ENCODE peak calls at places on chromosomes 11 and 22, in seven cellular contexts. U, N, Y, X, R, O and C are unnamed samples.
A peak's percentile ranks its signal among the peaks of the same experiment; 100 is the strongest.

GRCh38 chr11:128453444-128454336 is 133.7 kb downstream of the ETS1 start:
- DNase-seq in N (no peak), X (peak; percentile 90), Y (peak; percentile 79), O (peak; percentile 61), U (no peak), R (peak; percentile 98), C (peak; percentile 96)

GRCh38 chr22:36644333-36644757 is 59.2 kb downstream of the CACNG2 start:
- DNase-seq in R (peak; percentile 97), X (no peak), O (peak; percentile 26), N (peak; percentile 90), U (no peak), Y (peak; percentile 71), C (peak; percentile 96)

GRCh38 chr22:30038219-30038618 is 42.0 kb upstream of the HORMAD2 start:
- DNase-seq in N (no peak), O (no peak), X (no peak), U (no peak), R (peak; percentile 82), Y (peak; percentile 41), C (peak; percentile 85)

GRCh38 chr11:80943226-80943625 is 1502.4 kb upstream of the TENM4 start:
- DNase-seq in U (no peak), X (no peak), Y (no peak), O (no peak), N (no peak), R (no peak), C (no peak)

GRCh38 chr11:78171951-78172350 is 16.5 kb downstream of the KCTD21 start:
- DNase-seq in X (no peak), R (no peak), N (no peak), O (no peak), Y (no peak), U (no peak), C (no peak)

GRCh38 chr11:100777736-100778135 is 90.6 kb downstream of the ARHGAP42 start:
- DNase-seq in N (no peak), R (no peak), O (peak; percentile 67), Y (no peak), U (no peak), X (no peak), C (no peak)

GRCh38 chr11:45473491-45473890 is 187.3 kb upstream of the SYT13 start:
- DNase-seq in Y (no peak), U (no peak), O (no peak), X (no peak), R (no peak), N (peak; percentile 54), C (no peak)

GRCh38 chr11:113549611-113550061 is 74.4 kb upstream of the DRD2 start:
- DNase-seq in U (peak; percentile 49), R (no peak), Y (no peak), X (no peak), N (no peak), O (no peak), C (no peak)

GRCh38 chr11:1234771-1235614 is 12.1 kb downstream of the MUC5B start:
- DNase-seq in O (peak; percentile 18), R (no peak), Y (no peak), N (peak; percentile 49), X (no peak), U (peak; percentile 69), C (no peak)

GRCh38 chr11:35792846-35793192 is 130.2 kb downstream of the TRIM44 start:
- DNase-seq in X (no peak), O (no peak), R (no peak), N (no peak), Y (no peak), U (no peak), C (no peak)

GRCh38 chr22:42787357-42787736 is 66.7 kb upstream of the A4GALT start:
- DNase-seq in U (peak; percentile 67), R (no peak), X (no peak), Y (no peak), O (no peak), N (peak; percentile 41), C (no peak)

GRCh38 chr11:34366522-34366921 is 8.7 kb upstream of the ABTB2 start:
- DNase-seq in Y (no peak), U (no peak), R (peak; percentile 67), O (no peak), X (no peak), N (peak; percentile 51), C (peak; percentile 53)

GRCh38 chr11:45603930-45604682 is 61.3 kb downstream of the CHST1 start:
- DNase-seq in N (peak; percentile 46), X (no peak), U (no peak), O (no peak), Y (no peak), R (no peak), C (no peak)

GRCh38 chr22:40409613-40410113 is 39.3 kb downstream of the SGSM3 start:
- DNase-seq in R (no peak), U (no peak), Y (no peak), N (no peak), O (no peak), X (no peak), C (no peak)

GRCh38 chr22:36325163-36326031 is 62.4 kb downstream of the MYH9 start:
- DNase-seq in R (peak; percentile 99), U (no peak), O (peak; percentile 80), X (peak; percentile 84), Y (no peak), N (no peak), C (peak; percentile 95)

GRCh38 chr11:22707119-22707899 is 40.9 kb downstream of the GAS2 start:
- DNase-seq in R (no peak), N (no peak), U (no peak), X (no peak), Y (no peak), O (no peak), C (no peak)

GRCh38 chr22:48579035-48579914 is 1248.4 kb downstream of the BRD1 start:
- DNase-seq in R (no peak), Y (no peak), N (no peak), X (no peak), U (peak; percentile 47), O (no peak), C (no peak)

GRCh38 chr11:73168925-73169579 is 26.9 kb upstream of the FCHSD2 start:
- DNase-seq in X (no peak), U (no peak), Y (no peak), O (no peak), R (no peak), N (peak; percentile 62), C (no peak)

GRCh38 chr11:117026593-117027330 is 71.5 kb downstream of the SIK3 start:
- DNase-seq in O (no peak), U (no peak), R (peak; percentile 64), X (no peak), Y (peak; percentile 76), N (no peak), C (peak; percentile 73)

GRCh38 chr11:132549571-132549970 is 982.7 kb downstream of the OPCML start:
- DNase-seq in X (no peak), Y (no peak), N (no peak), R (no peak), U (no peak), O (no peak), C (no peak)

GRCh38 chr11:103812680-103813079 is 223.8 kb upstream of the DDI1 start:
- DNase-seq in Y (no peak), N (no peak), R (no peak), O (no peak), U (no peak), X (no peak), C (no peak)

DNA sequence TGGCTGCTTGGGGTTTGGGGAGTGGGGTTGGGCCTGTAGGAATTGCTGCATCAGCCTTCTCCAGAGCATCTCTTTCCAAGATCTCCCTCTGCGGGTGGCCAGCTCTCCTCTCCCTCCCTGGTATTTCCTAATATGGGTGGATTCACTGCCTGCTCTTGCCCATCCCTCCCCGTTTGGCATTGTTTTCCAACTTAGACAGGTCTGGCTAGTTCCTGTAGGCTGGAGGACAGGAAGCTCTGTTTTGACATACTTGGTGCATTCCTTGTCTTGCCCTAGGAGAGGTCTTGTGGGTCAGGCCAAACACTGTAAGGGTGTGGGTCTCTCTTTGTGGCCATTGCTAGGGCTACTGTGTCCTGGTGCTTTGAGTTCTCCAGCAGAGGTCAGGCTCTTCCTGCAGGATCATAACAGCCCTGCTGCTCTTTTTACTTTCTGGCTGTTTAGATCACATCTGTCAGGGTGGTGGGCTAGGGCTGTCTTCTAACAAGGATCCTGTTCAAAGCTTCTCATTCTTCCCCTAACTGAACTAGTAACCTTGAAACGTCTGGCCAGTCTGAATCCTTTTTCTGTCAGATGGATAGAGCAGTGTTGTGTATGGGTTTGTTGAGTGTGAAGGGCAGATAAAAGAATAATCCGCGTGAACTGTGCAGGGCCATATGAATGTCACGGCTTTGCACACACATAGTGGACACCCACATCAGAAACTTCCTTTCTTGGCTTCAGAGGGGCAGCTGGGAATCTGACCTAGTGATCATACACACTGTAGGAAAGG is 18.3 kb upstream of the MICALL1 start:
- DNase-seq in N (peak; percentile 75), R (peak; percentile 92), O (peak; percentile 36), U (no peak), X (no peak), Y (peak; percentile 49), C (peak; percentile 97)
- TF ChIP-seq CTCF in N (peak; percentile 75), R (peak; percentile 76), O (no peak), U (peak; percentile 44), X (peak; percentile 58), Y (peak; percentile 67), C (peak; percentile 79)

DNA sequence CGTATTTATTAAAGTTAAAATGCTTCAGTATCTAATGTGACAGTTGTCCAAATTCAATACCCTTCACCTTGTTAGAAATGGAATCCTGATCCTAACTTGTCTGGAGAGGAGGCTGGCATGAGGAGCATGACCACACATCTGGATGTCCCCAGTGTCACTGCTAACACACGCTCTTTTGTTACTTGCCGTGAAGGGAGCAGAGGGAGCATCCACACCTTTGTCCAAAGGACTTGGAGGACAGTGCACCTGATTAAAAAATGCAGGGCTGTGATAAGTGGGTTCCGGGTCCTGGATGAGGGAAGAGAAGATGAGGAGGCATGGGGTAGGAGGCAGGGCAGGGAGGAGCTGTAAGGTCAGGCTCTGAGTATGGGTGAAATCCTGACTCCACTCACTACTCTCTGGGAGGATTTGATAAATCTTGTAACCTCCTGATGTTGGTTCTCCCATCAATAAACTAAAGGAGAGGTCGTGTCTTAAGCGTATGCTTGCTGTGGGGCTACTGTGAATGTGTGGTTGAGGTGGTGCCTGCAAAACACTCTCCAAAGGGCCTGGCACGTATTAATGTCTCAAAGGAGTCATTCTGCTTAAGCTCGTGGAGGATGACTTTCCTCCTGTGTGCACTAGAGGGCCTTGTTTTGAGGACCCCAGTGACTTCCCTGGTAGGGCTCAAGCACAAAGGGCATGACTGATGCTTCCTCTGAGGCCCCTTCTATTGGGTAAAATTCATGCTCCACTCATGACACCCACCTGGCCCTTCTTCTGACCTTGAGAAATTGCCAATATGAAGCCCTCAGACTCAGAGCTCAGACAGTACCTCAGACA is 16.8 kb upstream of the IGLL5 start:
- DNase-seq in N (peak; percentile 58), X (no peak), U (no peak), R (no peak), Y (no peak), O (no peak), C (no peak)
- TF ChIP-seq CTCF in N (peak; percentile 70), X (no peak), U (no peak), R (no peak), Y (peak; percentile 11), O (no peak), C (peak; percentile 15)

GRCh38 chr11:2415601-2416380 is 15.2 kb downstream of the TSSC4 start:
- DNase-seq in R (no peak), N (no peak), Y (no peak), X (no peak), O (no peak), U (peak; percentile 63), C (no peak)
- TF ChIP-seq CTCF in R (no peak), N (peak; percentile 52), Y (no peak), X (no peak), O (no peak), U (no peak), C (no peak)

GRCh38 chr11:13183094-13183825 is 94.3 kb upstream of the BMAL1 start:
- DNase-seq in X (no peak), U (no peak), R (peak; percentile 86), Y (peak; percentile 40), O (no peak), N (no peak), C (peak; percentile 73)
- TF ChIP-seq CTCF in X (peak; percentile 55), U (peak; percentile 24), R (peak; percentile 57), Y (peak; percentile 80), O (peak; percentile 18), N (peak; percentile 60), C (peak; percentile 65)

GRCh38 chr11:11208994-11209393 is 144.1 kb downstream of the CSNK2A3 start:
- DNase-seq in N (no peak), Y (no peak), R (no peak), O (no peak), X (no peak), U (no peak), C (no peak)
- TF ChIP-seq CTCF in N (no peak), Y (no peak), R (no peak), O (no peak), X (no peak), U (no peak), C (no peak)